ENCODE peak calls at places on chromosome 10, in ten cellular contexts. J is DND-41, D is brain microvascular endothelial cell, T is left ventricle myocardium inferior, W is ovary, Y is testis, S is Peyer's patch, M is uterus, V is AG04450, L is colonic mucosa. K is an unnamed sample.

GRCh38 chr10:11864727-11865126 is 41.6 kb downstream of the PROSER2 start:
- DNase-seq in V (no peak), T (no peak), S (no peak), J (no peak), M (no peak), L (no peak), Y (no peak), D (no peak), W (no peak), K (no peak)

GRCh38 chr10:124417846-124418725 is 637 bp downstream of the OAT start:
- DNase-seq in D (peak; percentile 40), T (peak; percentile 55), V (no peak), Y (peak; percentile 56), J (no peak), S (peak; percentile 44), W (peak; percentile 77), M (peak; percentile 46), L (peak; percentile 59), K (peak; percentile 13)

GRCh38 chr10:26911811-26912461 is 51.2 kb upstream of the ABI1 start:
- DNase-seq in S (no peak), Y (no peak), L (no peak), J (no peak), M (no peak), T (no peak), D (no peak), V (no peak), W (no peak), K (no peak)

GRCh38 chr10:47027108-47027811 is 116.0 kb downstream of the PTPN20 start:
- DNase-seq in W (peak; percentile 16), S (no peak), J (no peak), V (no peak), D (no peak), L (peak; percentile 10), T (no peak), Y (peak; percentile 0), M (no peak), K (no peak)

GRCh38 chr10:7826971-7827370 is 8.7 kb downstream of the TAF3 start:
- DNase-seq in L (no peak), T (no peak), J (no peak), D (peak; percentile 73), Y (peak; percentile 45), S (no peak), W (no peak), V (no peak), M (no peak), K (no peak)

GRCh38 chr10:131073469-131074060 is 238.0 kb downstream of the TCERG1L start:
- DNase-seq in W (no peak), T (no peak), S (no peak), L (no peak), D (no peak), V (no peak), J (no peak), Y (peak; percentile 7), M (no peak), K (no peak)

GRCh38 chr10:126563361-126563760 is 107.1 kb downstream of the C10orf90 start:
- DNase-seq in L (no peak), Y (no peak), W (no peak), J (no peak), D (no peak), S (no peak), M (no peak), T (no peak), V (no peak), K (no peak)

GRCh38 chr10:62860946-62861345 is 44.8 kb upstream of the EGR2 start:
- DNase-seq in V (no peak), J (peak; percentile 16), S (no peak), T (no peak), D (no peak), W (no peak), Y (no peak), L (no peak), M (no peak), K (no peak)

GRCh38 chr10:88209837-88210552 is 346.6 kb downstream of the PTEN start:
- DNase-seq in J (no peak), W (no peak), M (no peak), Y (peak; percentile 31), L (no peak), T (no peak), S (no peak), V (no peak), D (peak; percentile 9), K (no peak)

GRCh38 chr10:59432207-59432900 is 70.0 kb upstream of the FAM13C start:
- DNase-seq in M (no peak), J (no peak), W (no peak), Y (no peak), D (peak; percentile 21), T (no peak), S (no peak), L (no peak), V (no peak), K (no peak)

DNA sequence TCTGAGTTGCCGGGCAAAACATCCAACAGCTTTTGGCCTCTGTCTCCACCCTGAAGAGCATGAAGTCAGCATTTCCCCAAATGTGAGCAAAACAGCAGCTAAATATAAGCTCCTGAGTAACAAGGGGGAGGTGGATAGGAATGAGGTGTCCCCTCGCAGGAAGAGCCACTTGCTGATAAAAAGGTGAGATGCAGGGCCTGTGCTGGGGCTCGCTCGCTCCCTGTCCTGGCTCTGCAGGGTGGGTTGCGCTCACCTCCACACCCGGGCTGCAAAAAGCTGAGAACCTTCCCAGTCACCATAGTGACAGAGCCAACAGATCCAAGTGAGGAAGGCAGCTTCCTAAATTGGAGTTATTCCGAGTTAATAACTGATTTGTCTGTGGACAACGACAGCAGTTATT is 264.3 kb downstream of the ZEB1 start:
- DNase-seq in J (no peak), S (no peak), W (no peak), M (no peak), Y (no peak), L (no peak), T (no peak), V (no peak), D (no peak), K (no peak)
- H3K27ac ChIP-seq in J (no peak overlapping the region), S (peak overlapping the region; percentile 42), W (no peak overlapping the region), M (peak overlapping the region; percentile 22), Y (no peak overlapping the region), L (no peak overlapping the region), T (peak overlapping the region; percentile 70), V (no peak overlapping the region), D (no peak overlapping the region), K (no peak overlapping the region)

DNA sequence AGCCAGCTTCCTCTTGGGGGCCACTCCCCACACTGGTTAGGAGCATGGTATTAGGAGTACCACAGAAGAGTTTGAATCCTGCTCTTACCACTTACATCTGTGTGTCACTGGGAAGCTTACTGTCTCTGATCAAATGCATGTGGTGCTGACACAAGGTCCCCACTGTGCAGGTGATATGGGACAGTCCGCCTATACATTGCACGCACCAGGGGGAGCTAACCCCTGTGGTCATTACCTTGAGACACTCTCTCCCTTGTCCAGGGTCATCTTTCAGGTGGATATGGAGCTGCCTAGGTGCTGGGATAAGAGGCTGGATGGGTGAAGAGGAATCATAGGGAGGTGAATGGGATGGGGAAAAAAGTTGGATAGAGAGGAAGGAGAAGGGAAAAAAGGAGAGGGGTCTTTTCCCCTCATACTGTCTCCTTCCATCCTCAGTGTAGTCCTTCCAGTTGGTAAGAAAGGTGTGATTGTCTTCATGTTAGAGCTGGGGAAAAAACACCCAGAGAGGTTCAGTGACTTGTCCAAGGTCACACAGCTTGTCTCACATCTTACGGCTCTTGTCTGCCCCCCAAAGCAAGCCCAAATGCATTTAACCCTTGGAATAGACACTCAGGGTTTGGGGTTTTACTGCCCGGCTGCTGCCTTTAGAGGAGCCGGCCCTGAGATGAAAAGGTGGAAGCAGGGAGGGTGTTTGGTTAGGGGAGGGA is 125.9 kb downstream of the CDH23 start:
- DNase-seq in Y (no peak), L (no peak), J (no peak), W (no peak), M (no peak), V (no peak), T (no peak), D (no peak), S (no peak), K (no peak)
- TF ChIP-seq CTCF in Y (no peak), L (no peak), J (no peak), W (no peak), M (no peak), V (no peak), T (no peak), D (peak; percentile 20), S (no peak), K (no peak)

GRCh38 chr10:98020784-98021183 is 9.6 kb downstream of the CRTAC1 start:
- DNase-seq in S (no peak), T (no peak), M (no peak), Y (no peak), W (no peak), D (no peak), J (no peak), V (no peak), L (no peak), K (no peak)
- H3K27me3 ChIP-seq in S (no peaks in the 10 kb centered on the region), T (peaks cover 80% of the 10 kb centered on the region), M (no peaks in the 10 kb centered on the region), Y (no peaks in the 10 kb centered on the region), W (no peaks in the 10 kb centered on the region), D (no peaks in the 10 kb centered on the region), J (peaks cover 41% of the 10 kb centered on the region), V (peaks cover 5% of the 10 kb centered on the region), L (no peaks in the 10 kb centered on the region), K (no peaks in the 10 kb centered on the region)

DNA sequence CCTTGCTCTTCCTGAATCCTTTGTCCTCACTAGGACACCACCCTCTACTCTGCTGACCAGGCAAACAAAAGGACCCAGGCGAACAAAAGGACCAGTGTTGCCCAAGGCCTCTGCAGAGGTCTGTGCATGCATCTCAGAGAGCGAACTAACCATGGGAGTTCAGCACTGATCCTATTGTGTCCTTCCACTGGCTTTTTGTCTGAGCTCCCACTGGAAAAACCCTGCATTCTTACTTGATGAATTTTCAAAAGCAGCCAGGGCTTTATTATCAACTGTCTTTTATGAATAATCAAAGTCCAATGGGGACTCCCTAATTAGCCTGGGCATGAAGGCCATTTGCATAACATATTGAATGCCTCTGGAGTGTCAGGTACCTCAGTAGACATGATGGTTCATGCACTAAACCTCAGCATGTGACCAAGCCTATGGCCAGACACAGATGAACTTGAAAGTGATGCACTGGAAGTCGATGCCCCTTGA is 140.6 kb downstream of the KCNMA1 start:
- DNase-seq in M (no peak), S (no peak), W (no peak), T (no peak), D (no peak), Y (no peak), L (no peak), V (no peak), J (no peak), K (no peak)
- H3K27ac ChIP-seq in M (no peak overlapping the region), S (no peak overlapping the region), W (no peak overlapping the region), T (no peak overlapping the region), D (no peak overlapping the region), Y (no peak overlapping the region), L (no peak overlapping the region), V (no peak overlapping the region), J (no peak overlapping the region), K (no peak overlapping the region)

GRCh38 chr10:93224005-93224779 is 150.5 kb downstream of the CYP26A1 start:
- DNase-seq in S (no peak), D (no peak), J (no peak), Y (no peak), W (no peak), M (no peak), L (no peak), V (no peak), T (no peak), K (no peak)
- TF ChIP-seq CTCF in S (no peak), D (peak; percentile 10), J (peak; percentile 7), Y (no peak), W (no peak), M (no peak), L (no peak), V (no peak), T (no peak), K (no peak)

K was measured in CD8-positive, alpha-beta T cell.